ENCODE peak calls at places on chromosomes 6 and 20, in six cellular contexts. W is AG04450; P is stimulated activated CD8-positive, alpha-beta memory T cell treated with anti-CD3 and anti-CD28 coated beads, Interleukin-4, amount 100 ng/mL, for 1 hour; E is head of caudate nucleus; L is EH; M is fibroblast of the conjunctiva. X is an unnamed sample.

GRCh38 chr6:11685411-11686093 is 93.1 kb downstream of the ADTRP start:
- DNase-seq in W (peak; percentile 33), P (no peak), E (no peak), L (peak; percentile 86), M (no peak), X (no peak)

GRCh38 chr20:47055699-47056369 is 161.2 kb downstream of the EYA2 start:
- DNase-seq in W (peak; percentile 15), P (no peak), E (no peak), L (peak; percentile 29), M (peak; percentile 18), X (no peak)

GRCh38 chr6:105243487-105243886 is 63.7 kb upstream of the POPDC3 start:
- DNase-seq in W (no peak), P (no peak), E (no peak), L (no peak), M (no peak), X (no peak)

GRCh38 chr20:20495719-20496474 is 128.0 kb downstream of the INSM1 start:
- DNase-seq in W (no peak), P (no peak), E (no peak), L (no peak), M (no peak), X (no peak)

GRCh38 chr20:3235661-3236324 is 3.2 kb downstream of the SLC4A11 start:
- DNase-seq in W (no peak), P (no peak), E (no peak), L (peak; percentile 35), M (no peak), X (no peak)

GRCh38 chr20:36145877-36146707 is 8.4 kb upstream of the EPB41L1 start:
- DNase-seq in W (no peak), P (no peak), E (no peak), L (no peak), M (no peak), X (peak; percentile 24)

GRCh38 chr6:41731561-41732086 is 3.8 kb downstream of the TFEB start:
- DNase-seq in W (no peak), P (no peak), E (no peak), L (no peak), M (no peak), X (no peak)

GRCh38 chr20:11852189-11852588 is 65.5 kb upstream of the BTBD3 start:
- DNase-seq in W (no peak), P (no peak), E (no peak), L (no peak), M (no peak), X (no peak)

GRCh38 chr6:56023829-56024228 is 148.4 kb upstream of the BMP5 start:
- DNase-seq in W (no peak), P (no peak), E (no peak), L (no peak), M (no peak), X (no peak)

GRCh38 chr20:17936791-17937687 is 31.6 kb downstream of the SNX5 start:
- DNase-seq in W (peak; percentile 86), P (no peak), E (peak; percentile 29), L (peak; percentile 76), M (no peak), X (no peak)

GRCh38 chr6:168883410-168884049 is 370.1 kb downstream of the THBS2 start:
- DNase-seq in W (no peak), P (no peak), E (no peak), L (no peak), M (no peak), X (no peak)

GRCh38 chr6:36947570-36948351 is 6.8 kb upstream of the PI16 start:
- DNase-seq in W (no peak), P (no peak), E (peak; percentile 86), L (no peak), M (no peak), X (no peak)

GRCh38 chr6:37251211-37251610 is 6.4 kb upstream of the TBC1D22B start:
- DNase-seq in W (no peak), P (no peak), E (no peak), L (peak; percentile 69), M (no peak), X (no peak)

GRCh38 chr6:2843138-2843740 is 1.6 kb upstream of the SERPINB1 start:
- DNase-seq in W (no peak), P (no peak), E (no peak), L (peak; percentile 56), M (no peak), X (no peak)

GRCh38 chr6:33080127-33081089 is 4.6 kb downstream of the HLA-DPB1 start:
- DNase-seq in W (no peak), P (no peak), E (peak; percentile 65), L (peak; percentile 62), M (peak; percentile 18), X (no peak)

GRCh38 chr6:32183483-32184083 is 470 bp downstream of the AGER start:
- DNase-seq in W (no peak), P (no peak), E (no peak), L (no peak), M (no peak), X (no peak)

GRCh38 chr20:53763707-53764415 is 170.2 kb upstream of the ZNF217 start:
- DNase-seq in W (no peak), P (no peak), E (peak; percentile 8), L (peak; percentile 63), M (no peak), X (no peak)

GRCh38 chr6:36345681-36346417 is 9.2 kb upstream of the BNIP5 start:
- DNase-seq in W (no peak), P (no peak), E (no peak), L (no peak), M (no peak), X (no peak)

X was measured in DMS 273 treated with DMSO at 0.1 percent for 48 hours.